ENCODE peak calls at places on chromosomes 1 and 21, in six cellular contexts. K is breast epithelium, Y is psoas muscle, I is tibial nerve, Q is ascending aorta, O is neural progenitor cell. Z is an unnamed sample. For H3K4me1, the result is how much of the 10 kb centered on the place peaks cover.

GRCh38 chr1:161196521-161197451 is 2.1 kb downstream of the ADAMTS4 start:
- DNase-seq in Q (no peak), K (no peak), Y (peak), I (no peak), O (peak), Z (no peak)

GRCh38 chr1:89810880-89811279 is 10.0 kb upstream of the LRRC8D start:
- DNase-seq in I (no peak), Q (no peak), O (no peak), K (no peak), Y (no peak), Z (no peak)

GRCh38 chr1:156308078-156308477 is 9.0 kb upstream of the VHLL start:
- DNase-seq in K (no peak), Y (no peak), I (no peak), Q (no peak), O (no peak), Z (no peak)

GRCh38 chr21:45841033-45841432 is 140.5 kb upstream of the COL6A1 start:
- DNase-seq in Q (no peak), Y (no peak), I (no peak), K (no peak), O (no peak), Z (no peak)

GRCh38 chr1:40664167-40664537 is 1.3 kb downstream of the RIMS3 start:
- DNase-seq in Q (no peak), K (no peak), Y (no peak), O (no peak), I (no peak), Z (no peak)

GRCh38 chr1:40096977-40097782 is at the start of gene PPT1:
- DNase-seq in O (peak), Q (no peak), K (peak), Y (peak), I (peak), Z (no peak)

GRCh38 chr1:160676869-160677597 is 30.2 kb upstream of the SLAMF1 start:
- DNase-seq in K (no peak), O (no peak), Q (no peak), I (no peak), Y (no peak), Z (no peak)

GRCh38 chr1:85475055-85475454 is 10.1 kb upstream of the DDAH1 start:
- DNase-seq in Q (no peak), Y (no peak), O (no peak), K (no peak), I (no peak), Z (no peak)

GRCh38 chr1:158067651-158068050 is 74.2 kb downstream of the KIRREL1 start:
- DNase-seq in I (no peak), O (peak), Y (no peak), Q (no peak), K (no peak), Z (no peak)

GRCh38 chr1:10430216-10431064 is at the start of gene CENPS:
- DNase-seq in Q (peak), O (peak), Y (peak), I (peak), K (peak), Z (no peak)

GRCh38 chr1:8047112-8047511 is 21.0 kb upstream of the ERRFI1 start:
- DNase-seq in O (no peak), Q (no peak), Y (no peak), I (no peak), K (no peak), Z (no peak)

GRCh38 chr1:87215592-87215991 is 113.1 kb upstream of the LMO4 start:
- DNase-seq in O (no peak), K (no peak), I (no peak), Y (no peak), Q (no peak), Z (no peak)

GRCh38 chr1:204084247-204084772 is 11.4 kb downstream of the SOX13 start:
- DNase-seq in O (peak), Y (peak), Q (no peak), I (no peak), K (peak), Z (no peak)

GRCh38 chr1:207993477-207994445 is 82.8 kb upstream of the CD34 start:
- DNase-seq in O (peak), I (no peak), Y (no peak), K (no peak), Q (no peak), Z (no peak)

GRCh38 chr1:115411388-115412063 is 73.5 kb upstream of the NGF start:
- DNase-seq in Q (no peak), Y (no peak), K (no peak), O (no peak), I (no peak), Z (no peak)

GRCh38 chr1:204108312-204109141 is 35.6 kb downstream of the SOX13 start:
- DNase-seq in Y (no peak), O (peak), Q (no peak), K (no peak), I (no peak), Z (no peak)

GRCh38 chr1:4048921-4049320 is 148.8 kb upstream of the C1orf174 start:
- DNase-seq in I (no peak), O (no peak), Q (no peak), Y (no peak), K (no peak), Z (no peak)

GRCh38 chr1:38221006-38221649 is 174.5 kb upstream of the POU3F1 start:
- DNase-seq in I (no peak), K (no peak), Q (no peak), O (no peak), Y (no peak), Z (no peak)

GRCh38 chr1:85596947-85597346 is 16.4 kb downstream of the CCN1 start:
- DNase-seq in I (no peak), O (no peak), Y (no peak), K (no peak), Q (no peak), Z (no peak)

GRCh38 chr1:229448373-229448772 is 14.5 kb upstream of the ACTA1 start:
- DNase-seq in Q (no peak), Y (no peak), K (no peak), O (no peak), I (no peak), Z (no peak)

GRCh38 chr21:46089285-46089684 is 8.6 kb upstream of the COL6A2 start:
- DNase-seq in O (no peak), K (no peak), I (no peak), Q (no peak), Y (no peak), Z (no peak)

GRCh38 chr1:111570781-111571181 is 48.8 kb upstream of the RAP1A start:
- DNase-seq in Q (no peak), Y (no peak), O (no peak), K (no peak), I (no peak), Z (no peak)

GRCh38 chr1:150141452-150141851 is 8.3 kb upstream of the PLEKHO1 start:
- DNase-seq in Y (no peak), Q (no peak), I (no peak), K (no peak), O (no peak), Z (no peak)

GRCh38 chr1:100757946-100758345 is 38.4 kb downstream of the VCAM1 start:
- DNase-seq in I (no peak), Q (no peak), O (no peak), Y (no peak), K (no peak), Z (no peak)

GRCh38 chr1:185681034-185681633 is 53.1 kb upstream of the HMCN1 start:
- DNase-seq in O (peak), Y (no peak), I (no peak), K (no peak), Q (no peak), Z (no peak)

GRCh38 chr1:202046748-202047708 is 36.6 kb downstream of the ELF3 start:
- DNase-seq in I (no peak), O (no peak), Y (no peak), K (no peak), Q (no peak), Z (no peak)

GRCh38 chr1:53626576-53626975 is 112.4 kb downstream of the GLIS1 start:
- DNase-seq in Q (no peak), O (no peak), K (peak), I (no peak), Y (no peak), Z (no peak)

GRCh38 chr21:33688343-33688742 is 46.0 kb downstream of the ITSN1 start:
- DNase-seq in Q (no peak), O (no peak), I (no peak), K (no peak), Y (no peak), Z (no peak)

GRCh38 chr1:228362141-228362883 is 44.3 kb downstream of the TRIM11 start:
- DNase-seq in K (no peak), I (no peak), Q (no peak), O (no peak), Y (peak), Z (no peak)

GRCh38 chr1:13700521-13701273 is 709 bp downstream of the PRDM2 start:
- DNase-seq in K (no peak), I (no peak), Q (no peak), O (peak), Y (peak), Z (no peak)

GRCh38 chr1:43545321-43545685 is 14.6 kb downstream of the PTPRF start:
- DNase-seq in I (no peak), K (no peak), Y (no peak), Q (no peak), O (no peak), Z (no peak)

GRCh38 chr1:43542515-43543458 is 12.1 kb downstream of the PTPRF start:
- DNase-seq in Q (no peak), K (no peak), O (no peak), I (no peak), Y (peak), Z (no peak)

GRCh38 chr1:43545686-43546387 is 15.2 kb downstream of the PTPRF start:
- DNase-seq in O (peak), I (peak), K (peak), Y (peak), Q (no peak), Z (no peak)

GRCh38 chr1:43541721-43542401 is 11.2 kb downstream of the PTPRF start:
- DNase-seq in O (no peak), Y (peak), I (peak), Q (peak), K (peak), Z (no peak)

DNA sequence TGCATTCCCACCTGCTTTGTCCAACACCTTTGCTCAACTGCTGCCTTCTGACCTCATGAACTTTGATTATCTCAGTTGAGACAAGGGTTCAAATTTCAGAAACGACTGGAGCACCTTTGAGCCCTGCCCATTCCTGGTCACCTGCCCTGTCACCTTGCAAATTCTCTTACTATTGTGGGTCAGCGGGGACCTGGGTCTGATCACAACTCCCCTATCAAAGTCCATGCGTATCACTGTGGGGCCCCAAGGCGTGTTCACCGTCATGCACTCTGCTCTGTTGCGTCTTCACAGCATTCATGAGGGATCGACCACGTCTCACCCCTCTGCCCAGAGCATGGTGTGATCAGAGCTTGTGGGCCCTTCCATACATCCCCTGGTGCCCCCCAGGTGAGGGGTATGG is 12.9 kb downstream of the PTPRF start:
- DNase-seq in K (no peak), Y (peak), Q (no peak), I (no peak), O (no peak), Z (no peak)
- H3K4me1 ChIP-seq in K (under half), Y (under half), Q (under half), I (under half), O (half or more), Z (half or more)

GRCh38 chr1:63143482-63143881 is 178.9 kb upstream of the FOXD3 start:
- DNase-seq in Q (no peak), Y (no peak), O (no peak), K (no peak), I (no peak), Z (no peak)
- TF ChIP-seq CTCF in Q (no peak), Y (no peak), O (no peak), K (no peak), I (no peak), Z (no peak)

GRCh38 chr1:164558461-164559341 is at the start of gene PBX1:
- DNase-seq in Y (peak), Q (peak), I (peak), O (peak), K (peak), Z (peak)

GRCh38 chr1:164560076-164560475 is 1.1 kb downstream of the PBX1 start:
- DNase-seq in K (no peak), Q (no peak), Y (no peak), O (no peak), I (no peak), Z (no peak)

GRCh38 chr1:164561007-164561406 is 2.0 kb downstream of the PBX1 start:
- DNase-seq in Q (no peak), O (no peak), K (no peak), Y (no peak), I (no peak), Z (no peak)

GRCh38 chr1:164560504-164560903 is 1.5 kb downstream of the PBX1 start:
- DNase-seq in Y (no peak), O (no peak), K (no peak), Q (no peak), I (no peak), Z (no peak)

GRCh38 chr1:164559342-164560070 is 522 bp downstream of the PBX1 start:
- DNase-seq in I (no peak), Q (no peak), Y (peak), O (peak), K (no peak), Z (no peak)
- H3K27ac ChIP-seq in I (peak), Q (peak), Y (peak), O (peak), K (peak), Z (peak)

GRCh38 chr1:1347663-1348419 is 1.4 kb downstream of the DVL1 start:
- DNase-seq in I (no peak), K (no peak), Q (no peak), Y (peak), O (peak), Z (no peak)

GRCh38 chr1:1351511-1352427 is 2.6 kb upstream of the DVL1 start:
- DNase-seq in K (no peak), Q (no peak), O (no peak), Y (peak), I (no peak), Z (no peak)

GRCh38 chr1:1347026-1347595 is 2.1 kb downstream of the DVL1 start:
- DNase-seq in Y (no peak), O (no peak), I (no peak), K (no peak), Q (no peak), Z (no peak)

GRCh38 chr1:1348420-1349255 is 580 bp downstream of the DVL1 start:
- DNase-seq in I (no peak), K (no peak), Q (no peak), O (no peak), Y (no peak), Z (no peak)

DNA sequence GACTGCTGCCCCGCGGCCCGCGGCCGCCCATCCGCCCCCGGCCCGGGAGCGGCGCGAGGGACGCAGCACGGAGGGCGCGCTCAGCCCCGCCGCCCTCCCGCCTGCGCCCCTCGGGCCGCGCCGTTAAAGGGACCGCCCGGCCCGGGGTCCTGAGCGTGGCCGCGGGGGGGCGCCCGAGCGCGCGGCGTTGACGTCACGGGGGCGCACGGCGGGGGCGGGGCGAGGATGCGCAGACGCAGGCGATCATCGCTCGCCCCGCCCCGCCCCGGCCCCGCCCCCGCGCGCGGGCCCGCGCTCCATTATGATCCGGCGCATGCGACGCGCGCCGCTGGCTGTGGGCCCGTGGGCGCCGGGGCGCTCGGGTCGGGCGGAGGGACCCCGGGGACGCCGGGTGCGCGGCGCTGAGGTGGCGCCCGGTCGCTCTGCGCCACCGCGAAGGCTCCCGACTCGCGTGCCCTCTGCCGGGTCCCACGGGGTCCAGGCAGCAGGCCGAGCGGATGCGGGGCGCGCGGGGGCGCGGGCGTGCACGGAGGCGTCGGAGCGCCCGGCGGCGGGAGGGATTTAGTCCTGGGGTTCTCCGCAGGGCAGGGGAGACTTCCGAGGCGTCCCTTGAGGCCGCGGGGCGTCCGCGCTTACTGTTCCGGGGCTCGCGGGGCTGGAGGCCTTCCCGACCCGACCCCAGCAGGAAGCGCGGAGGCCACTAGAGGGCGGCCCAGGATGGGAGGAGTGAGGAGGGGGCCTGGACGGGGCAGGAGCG is at the start of gene DVL1:
- DNase-seq in Y (peak), O (peak), Q (no peak), I (no peak), K (no peak), Z (no peak)
- H3K4me1 ChIP-seq in Y (under half), O (under half), Q (under half), I (under half), K (under half), Z (half or more)

GRCh38 chr1:108817811-108818210 is 39.1 kb downstream of the AKNAD1 start:
- DNase-seq in I (no peak), Y (no peak), O (no peak), K (no peak), Q (no peak), Z (no peak)
- TF ChIP-seq CTCF in I (no peak), Y (no peak), O (no peak), K (no peak), Q (no peak), Z (no peak)

GRCh38 chr1:200901796-200902444 is 7.2 kb downstream of the INAVA start:
- DNase-seq in I (no peak), O (no peak), Y (no peak), Q (no peak), K (no peak), Z (no peak)
- H3K27ac ChIP-seq in I (no peak), O (no peak), Y (no peak), Q (no peak), K (no peak), Z (peak)

DNA sequence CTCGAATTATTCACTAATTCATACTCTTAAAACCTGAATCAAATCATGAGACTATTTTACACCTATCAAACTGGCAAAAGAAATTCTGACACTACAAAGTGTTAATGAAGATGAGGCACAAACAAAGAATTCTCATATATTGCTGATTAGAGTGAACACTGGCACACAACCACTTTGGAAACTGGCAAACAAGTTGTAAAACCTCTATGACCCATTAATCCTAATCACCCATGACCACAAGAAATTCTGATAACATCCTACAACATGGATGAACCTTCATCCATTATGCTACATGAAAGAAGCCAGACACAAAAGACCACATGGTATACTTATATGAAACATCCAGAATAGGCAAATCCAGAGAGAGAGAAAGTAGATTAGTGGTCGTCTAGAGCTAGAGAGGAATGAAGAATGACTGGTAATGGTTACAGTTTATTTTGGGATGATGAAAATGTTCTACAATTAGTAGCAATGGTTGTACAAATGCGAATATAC is 8.5 kb downstream of the GPBP1L1 start:
- DNase-seq in I (no peak), K (no peak), O (no peak), Q (no peak), Y (no peak), Z (no peak)
- H3K4me1 ChIP-seq in I (under half), K (under half), O (under half), Q (under half), Y (half or more), Z (under half)

GRCh38 chr1:18386591-18386990 is 94.1 kb upstream of the KLHDC7A start:
- DNase-seq in Y (no peak), I (no peak), K (no peak), O (no peak), Q (no peak), Z (no peak)
- TF ChIP-seq CTCF in Y (no peak), I (no peak), K (no peak), O (no peak), Q (no peak), Z (no peak)

DNA sequence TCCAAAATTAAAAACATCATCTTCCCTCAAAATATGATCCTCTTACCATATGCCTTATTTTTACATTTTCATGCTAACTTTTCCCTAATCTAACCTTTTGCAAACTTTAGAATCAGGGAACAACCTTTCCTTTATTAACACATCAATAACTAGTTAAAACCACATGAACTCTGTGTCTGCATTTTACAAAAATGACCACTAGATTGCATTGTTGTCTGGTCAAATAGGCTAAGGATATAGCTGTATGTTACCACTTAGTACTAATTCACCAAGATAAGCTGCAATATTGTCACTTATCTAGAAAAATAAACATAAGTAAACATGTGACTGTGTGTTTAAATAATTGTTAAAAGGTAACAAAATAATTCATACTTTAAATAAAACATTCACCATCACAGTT is 82.3 kb downstream of the DENND1B start:
- DNase-seq in K (no peak), Q (no peak), I (no peak), Y (no peak), O (no peak), Z (no peak)
- H3K27ac ChIP-seq in K (no peak), Q (no peak), I (no peak), Y (no peak), O (no peak), Z (no peak)

GRCh38 chr1:174968750-174969244 is 30.9 kb upstream of the CACYBP start:
- DNase-seq in O (no peak), Q (no peak), Y (no peak), K (no peak), I (no peak), Z (no peak)

GRCh38 chr1:174969977-174970376 is 29.8 kb upstream of the CACYBP start:
- DNase-seq in K (no peak), I (no peak), Q (no peak), Y (no peak), O (no peak), Z (no peak)

GRCh38 chr1:174974711-174975111 is 25.0 kb upstream of the CACYBP start:
- DNase-seq in Y (no peak), Q (no peak), O (no peak), I (no peak), K (no peak), Z (no peak)

GRCh38 chr1:174971902-174972301 is 27.8 kb upstream of the CACYBP start:
- DNase-seq in O (no peak), I (no peak), K (no peak), Y (no peak), Q (no peak), Z (no peak)

DNA sequence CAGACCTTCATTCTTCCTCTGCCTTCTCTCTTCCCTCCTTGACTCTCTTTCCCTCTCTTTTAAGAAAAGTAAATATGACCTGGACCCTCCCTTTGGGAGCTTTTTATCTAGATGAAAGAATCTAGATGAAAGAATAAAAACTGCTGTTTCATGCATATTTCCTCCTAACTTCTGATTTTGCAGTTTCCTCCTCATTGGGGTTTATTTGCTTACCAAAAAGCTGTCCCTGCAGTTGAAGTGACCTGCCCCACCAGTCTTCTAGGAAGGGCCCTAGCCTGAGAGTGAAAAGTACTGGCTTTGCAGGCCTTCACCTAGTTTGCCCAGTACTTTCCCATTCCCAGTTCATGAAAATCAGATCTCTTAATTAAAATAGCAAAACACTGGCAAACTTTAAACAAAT is 28.3 kb upstream of the CACYBP start:
- DNase-seq in Q (no peak), I (no peak), Y (no peak), K (no peak), O (no peak), Z (no peak)
- H3K4me1 ChIP-seq in Q (under half), I (under half), Y (under half), K (under half), O (under half), Z (under half)

Z was measured in esophagus squamous epithelium.